ENCODE peak calls at places on chromosomes 7 and 10, in ten cellular contexts. D is CD8-positive, alpha-beta memory T cell; J is transverse colon; C is tibial artery; Z is heart left ventricle; K is right cardiac atrium; X is mammary epithelial cell; Q is pancreas; B is adrenal gland; T is body of pancreas. S is an unnamed sample.

GRCh38 chr7:107390921-107391320 is 78.9 kb upstream of the GPR22 start:
- DNase-seq in D (no peak), J (no peak), C (no peak), Z (no peak), K (no peak), X (no peak), Q (no peak), B (no peak), T (no peak), S (no peak)

GRCh38 chr10:121406823-121407545 is 191.3 kb downstream of the FGFR2 start:
- DNase-seq in D (no peak), J (no peak), C (no peak), Z (no peak), K (no peak), X (peak; percentile 81), Q (no peak), B (no peak), T (peak; percentile 20), S (no peak)

GRCh38 chr10:34907743-34908425 is 92.8 kb upstream of the PARD3 start:
- DNase-seq in D (no peak), J (no peak), C (no peak), Z (no peak), K (no peak), X (no peak), Q (no peak), B (no peak), T (no peak), S (no peak)

GRCh38 chr10:96341219-96342182 is 17.3 kb downstream of the OPALIN start:
- DNase-seq in D (no peak), J (no peak), C (no peak), Z (no peak), K (no peak), X (no peak), Q (no peak), B (no peak), T (no peak), S (no peak)

GRCh38 chr10:123573236-123574147 is 92.7 kb upstream of the GPR26 start:
- DNase-seq in D (no peak), J (peak; percentile 59), C (no peak), Z (no peak), K (no peak), X (peak; percentile 90), Q (peak; percentile 87), B (no peak), T (peak; percentile 53), S (no peak)

GRCh38 chr10:98000346-98000745 is 30.1 kb downstream of the CRTAC1 start:
- DNase-seq in D (no peak), J (no peak), C (no peak), Z (no peak), K (no peak), X (no peak), Q (no peak), B (no peak), T (no peak), S (no peak)

GRCh38 chr10:69045441-69046300 is 42.2 kb upstream of the SRGN start:
- DNase-seq in D (peak; percentile 68), J (no peak), C (no peak), Z (no peak), K (no peak), X (peak; percentile 97), Q (no peak), B (no peak), T (no peak), S (no peak)

GRCh38 chr7:110432061-110432553 is 658.8 kb upstream of the LRRN3 start:
- DNase-seq in D (no peak), J (no peak), C (no peak), Z (no peak), K (no peak), X (peak; percentile 1), Q (no peak), B (no peak), T (no peak), S (no peak)

GRCh38 chr7:96993980-96994379 is 11.4 kb upstream of the DLX6 start:
- DNase-seq in D (no peak), J (no peak), C (no peak), Z (no peak), K (no peak), X (no peak), Q (no peak), B (no peak), T (no peak), S (no peak)

GRCh38 chr7:10128748-10129147 is 844.9 kb upstream of the PHF14 start:
- DNase-seq in D (no peak), J (no peak), C (no peak), Z (no peak), K (no peak), X (no peak), Q (no peak), B (no peak), T (no peak), S (no peak)

GRCh38 chr10:112115781-112116385 is 67.7 kb downstream of the GPAM start:
- DNase-seq in D (no peak), J (peak; percentile 25), C (no peak), Z (no peak), K (no peak), X (peak; percentile 7), Q (no peak), B (peak; percentile 27), T (peak; percentile 34), S (no peak)

GRCh38 chr10:72821606-72822005 is 71.9 kb upstream of the OIT3 start:
- DNase-seq in D (no peak), J (no peak), C (no peak), Z (no peak), K (no peak), X (no peak), Q (no peak), B (no peak), T (no peak), S (no peak)

DNA sequence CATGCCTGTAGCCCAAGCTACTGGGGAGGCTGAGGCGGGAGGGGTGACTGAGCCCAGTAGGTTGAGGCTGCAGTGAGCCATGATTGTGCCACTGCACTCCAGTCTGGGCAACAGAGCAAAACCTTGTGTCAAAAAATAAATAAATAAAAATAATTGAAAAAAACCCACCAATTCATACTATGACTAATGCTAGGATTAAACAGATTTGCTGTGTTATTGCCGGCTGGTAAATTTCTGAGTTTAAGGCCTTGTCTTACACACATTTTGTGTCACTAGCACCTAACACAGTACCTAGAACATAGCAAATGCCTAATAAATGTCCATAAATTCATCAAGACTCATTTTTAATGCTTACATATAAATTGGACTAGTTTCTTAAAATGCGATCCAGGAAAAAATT is 8.7 kb downstream of the ESYT2 start:
- DNase-seq in D (no peak), J (no peak), C (no peak), Z (no peak), K (no peak), X (no peak), Q (no peak), B (no peak), T (no peak), S (no peak)
- H3K4me1 ChIP-seq in D (peaks cover 88% of the 10 kb centered on the region), J (peaks cover 95% of the 10 kb centered on the region), C (peaks cover 5% of the 10 kb centered on the region), Z (peaks cover 59% of the 10 kb centered on the region), K (peaks cover 26% of the 10 kb centered on the region), X (peaks cover 55% of the 10 kb centered on the region), Q (peaks cover 14% of the 10 kb centered on the region), B (peaks cover 39% of the 10 kb centered on the region), T (peaks cover 64% of the 10 kb centered on the region), S (peaks cover 92% of the 10 kb centered on the region)

GRCh38 chr10:70053212-70053895 is 708 bp downstream of the MACROH2A2 start:
- DNase-seq in D (no peak), J (no peak), C (no peak), Z (peak; percentile 14), K (peak; percentile 25), X (peak; percentile 27), Q (peak; percentile 69), B (peak; percentile 21), T (peak; percentile 20), S (peak; percentile 81)
- H3K27me3 ChIP-seq in D (peaks cover 24% of the 10 kb centered on the region), J (peaks cover 30% of the 10 kb centered on the region), C (peaks cover 6% of the 10 kb centered on the region), Z (peaks cover 16% of the 10 kb centered on the region), K (no peaks in the 10 kb centered on the region), X (no peaks in the 10 kb centered on the region), Q (no peaks in the 10 kb centered on the region), B (peaks cover 22% of the 10 kb centered on the region), T (peaks cover 4% of the 10 kb centered on the region), S (peaks cover 49% of the 10 kb centered on the region)

DNA sequence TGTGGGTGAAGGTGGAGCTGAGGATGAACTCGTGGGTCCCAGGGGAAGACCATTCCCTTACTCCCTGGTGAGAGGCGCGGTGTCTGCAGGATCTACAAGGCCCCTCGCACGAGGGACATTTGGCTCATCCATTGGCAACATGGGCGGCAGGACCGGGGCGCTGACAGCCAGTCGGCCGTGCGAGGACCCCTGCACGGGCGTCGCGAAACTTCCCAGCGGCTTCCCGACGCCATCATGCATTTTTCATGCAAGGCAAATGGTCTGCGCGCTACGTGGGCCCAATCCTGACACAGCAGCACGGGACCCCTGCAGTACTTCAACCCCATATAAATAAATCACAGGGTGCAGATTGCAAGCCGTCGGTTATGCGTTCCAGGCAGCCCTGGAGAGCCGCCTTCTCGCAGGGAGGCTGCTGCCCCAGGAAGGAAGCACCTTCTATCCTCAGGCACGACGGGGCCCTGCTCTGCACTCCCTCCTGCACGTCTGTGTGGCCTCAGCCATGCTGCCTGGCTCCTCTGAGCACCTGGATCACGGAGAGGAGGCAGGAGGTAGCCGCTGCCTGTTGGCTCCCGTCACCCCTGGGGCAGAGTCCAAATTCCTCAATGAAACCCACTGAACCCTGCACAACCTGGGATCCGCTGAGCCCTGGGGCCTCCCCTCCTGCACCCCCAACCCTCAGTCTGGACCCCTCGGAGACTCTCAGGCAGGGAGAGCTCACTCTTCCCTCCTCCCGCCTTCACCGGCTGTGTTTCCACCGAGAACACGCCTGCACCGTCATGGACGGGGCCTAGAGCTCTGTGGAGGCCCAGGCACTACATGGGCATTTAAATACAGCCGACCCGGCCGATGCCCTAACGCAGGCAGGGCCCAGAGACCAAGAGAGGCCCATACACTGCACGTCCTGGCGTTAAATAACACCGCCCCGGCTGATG is 90.5 kb downstream of the PDGFA start:
- DNase-seq in D (no peak), J (no peak), C (no peak), Z (no peak), K (peak; percentile 7), X (no peak), Q (no peak), B (no peak), T (no peak), S (peak; percentile 69)
- H3K4me3 ChIP-seq in D (no peak overlapping the region), J (no peak overlapping the region), C (no peak overlapping the region), Z (no peak overlapping the region), K (no peak overlapping the region), X (no peak overlapping the region), Q (no peak overlapping the region), B (no peak overlapping the region), T (no peak overlapping the region), S (no peak overlapping the region)

DNA sequence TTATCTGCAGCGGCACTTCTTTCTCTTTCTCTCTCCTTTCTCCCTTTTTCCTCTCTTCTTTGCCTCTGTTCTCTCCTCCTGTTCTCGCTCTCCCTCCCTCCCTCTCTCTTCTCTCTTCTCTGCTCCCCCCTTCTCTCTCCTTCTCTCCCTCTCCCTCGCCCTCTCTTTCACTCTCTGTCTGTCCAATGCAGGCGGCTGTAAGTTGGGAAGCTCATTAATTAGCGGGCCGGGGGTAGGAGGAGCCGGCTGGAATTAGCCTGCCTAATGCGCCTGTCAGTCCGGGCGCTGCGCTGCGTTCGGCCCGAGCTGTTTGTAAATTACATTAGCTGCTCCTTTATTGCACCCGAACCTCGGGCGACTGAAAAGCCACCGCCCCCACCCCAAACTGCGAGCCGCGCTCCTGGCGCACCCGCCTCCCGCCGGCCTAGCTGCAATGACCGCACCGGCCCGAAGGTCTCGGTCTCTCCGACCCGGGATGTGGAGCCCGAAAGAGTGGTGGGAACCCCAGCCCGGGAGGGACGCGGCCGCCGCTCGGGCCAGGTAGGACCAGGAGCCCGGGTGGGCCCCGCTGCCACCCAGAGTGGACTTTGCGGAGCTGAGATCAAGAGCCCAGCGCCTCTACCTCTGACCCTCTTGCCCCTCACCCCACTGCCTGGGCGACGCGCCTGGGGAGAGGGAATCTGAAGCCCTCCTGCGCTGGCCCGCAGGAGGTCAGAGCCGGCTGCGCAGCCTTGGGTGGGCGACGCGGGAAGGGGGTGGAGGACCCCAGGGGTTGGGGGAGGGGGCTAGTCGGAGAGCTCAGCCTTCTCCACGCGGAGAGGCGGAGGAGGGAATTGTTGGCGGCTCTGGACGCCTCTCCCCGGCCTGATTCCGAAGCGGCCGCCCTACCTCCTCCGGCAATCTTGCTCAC is at the start of gene LBX1:
- DNase-seq in D (no peak), J (no peak), C (no peak), Z (no peak), K (no peak), X (no peak), Q (no peak), B (no peak), T (no peak), S (no peak)
- H3K4me1 ChIP-seq in D (peaks cover 42% of the 10 kb centered on the region), J (peaks cover 52% of the 10 kb centered on the region), C (no peaks in the 10 kb centered on the region), Z (peaks cover 29% of the 10 kb centered on the region), K (no peaks in the 10 kb centered on the region), X (peaks cover 22% of the 10 kb centered on the region), Q (peaks cover 18% of the 10 kb centered on the region), B (peaks cover 31% of the 10 kb centered on the region), T (peaks cover 55% of the 10 kb centered on the region), S (peaks cover 11% of the 10 kb centered on the region)

S was measured in left lung.